ENCODE peak calls at places on chromosome 6, in five cellular contexts. L, I, T, V and Q are unnamed samples.

GRCh38 chr6:19410477-19410876 is 426.7 kb upstream of the ID4 start:
- DNase-seq in I (no peak), L (no peak), T (no peak), V (no peak), Q (no peak)

GRCh38 chr6:135938588-135939215 is 87.2 kb downstream of the PDE7B start:
- DNase-seq in I (no peak), V (no peak), T (peak), L (no peak), Q (no peak)

GRCh38 chr6:43786664-43787329 is 16.8 kb downstream of the VEGFA start:
- DNase-seq in I (no peak), T (no peak), L (no peak), V (no peak), Q (no peak)

GRCh38 chr6:1856381-1856780 is 246.7 kb downstream of the FOXC1 start:
- DNase-seq in I (peak), V (no peak), L (peak), T (no peak), Q (peak)

GRCh38 chr6:146885708-146886457 is 287.1 kb downstream of the ADGB start:
- DNase-seq in T (no peak), V (no peak), L (peak), I (no peak), Q (no peak)

GRCh38 chr6:71602385-71602949 is 283.9 kb upstream of the RIMS1 start:
- DNase-seq in I (no peak), L (no peak), T (no peak), V (no peak), Q (no peak)

GRCh38 chr6:3013486-3013885 is 13.8 kb downstream of the NQO2 start:
- DNase-seq in I (no peak), T (no peak), L (no peak), V (no peak), Q (no peak)

GRCh38 chr6:137271245-137272183 is 52.3 kb upstream of the IFNGR1 start:
- DNase-seq in I (peak), V (no peak), T (peak), L (no peak), Q (no peak)

GRCh38 chr6:1814279-1814678 is 204.6 kb downstream of the FOXC1 start:
- DNase-seq in I (no peak), L (no peak), T (no peak), V (no peak), Q (no peak)

GRCh38 chr6:44058617-44059358 is 68.5 kb downstream of the MRPL14 start:
- DNase-seq in T (no peak), L (peak), I (no peak), V (no peak), Q (no peak)

GRCh38 chr6:36235309-36235708 is 34.6 kb upstream of the PNPLA1 start:
- DNase-seq in L (no peak), T (no peak), I (peak), V (no peak), Q (no peak)

GRCh38 chr6:42380208-42380979 is 71.3 kb downstream of the TRERF1 start:
- DNase-seq in L (no peak), T (no peak), I (no peak), V (no peak), Q (no peak)

GRCh38 chr6:15341311-15341710 is 95.4 kb downstream of the JARID2 start:
- DNase-seq in I (no peak), T (no peak), V (no peak), L (no peak), Q (no peak)

GRCh38 chr6:68635706-68636513 is 828 bp downstream of the ADGRB3 start:
- DNase-seq in V (no peak), L (no peak), I (peak), T (peak), Q (no peak)

GRCh38 chr6:89048286-89048923 is 32.1 kb upstream of the PNRC1 start:
- DNase-seq in V (no peak), I (no peak), T (peak), L (no peak), Q (no peak)

GRCh38 chr6:163427498-163428254 is 13.2 kb downstream of the QKI start:
- DNase-seq in I (no peak), V (no peak), T (peak), L (no peak), Q (no peak)

GRCh38 chr6:46606318-46606717 is 46.3 kb downstream of the CYP39A1 start:
- DNase-seq in V (no peak), T (no peak), L (no peak), I (no peak), Q (no peak)

GRCh38 chr6:79570802-79571367 is 33.7 kb upstream of the LCA5 start:
- DNase-seq in I (peak), T (no peak), L (no peak), V (no peak), Q (no peak)

GRCh38 chr6:24581084-24581669 is 64.8 kb downstream of the KIAA0319 start:
- DNase-seq in I (peak), V (peak), L (peak), T (peak), Q (peak)

GRCh38 chr6:167966540-167966905 is 30.9 kb upstream of the KIF25 start:
- DNase-seq in I (no peak), L (no peak), T (no peak), V (no peak), Q (peak)

GRCh38 chr6:89853068-89853467 is 23.4 kb downstream of the CASP8AP2 start:
- DNase-seq in T (no peak), V (no peak), I (no peak), L (no peak), Q (no peak)

GRCh38 chr6:28597924-28598323 is 72.2 kb downstream of the GPX5 start:
- DNase-seq in T (peak), I (no peak), V (no peak), L (no peak), Q (no peak)

GRCh38 chr6:34412054-34412453 is 13.8 kb downstream of the RPS10 start:
- DNase-seq in V (no peak), L (no peak), I (no peak), T (no peak), Q (no peak)

GRCh38 chr6:147227770-147228320 is 23.6 kb downstream of the STXBP5 start:
- DNase-seq in I (no peak), V (no peak), T (no peak), L (no peak), Q (no peak)

GRCh38 chr6:111243095-111243494 is 155.8 kb downstream of the SLC16A10 start:
- DNase-seq in I (no peak), V (no peak), L (no peak), T (no peak), Q (no peak)

GRCh38 chr6:137725949-137726348 is 141.1 kb upstream of the TNFAIP3 start:
- DNase-seq in T (no peak), V (no peak), L (no peak), I (no peak), Q (no peak)

GRCh38 chr6:147135211-147135672 is 69.0 kb upstream of the STXBP5 start:
- DNase-seq in V (no peak), L (no peak), I (no peak), T (peak), Q (no peak)

GRCh38 chr6:25935953-25936352 is 5.5 kb upstream of the SLC17A2 start:
- DNase-seq in I (no peak), V (no peak), L (no peak), T (no peak), Q (no peak)

GRCh38 chr6:148507774-148508173 is 165.1 kb downstream of the SASH1 start:
- DNase-seq in T (no peak), L (no peak), I (no peak), V (no peak), Q (no peak)

GRCh38 chr6:137086031-137086430 is 41.3 kb upstream of the IL20RA start:
- DNase-seq in T (no peak), I (no peak), L (no peak), V (no peak), Q (no peak)

GRCh38 chr6:79544939-79545450 is 7.8 kb upstream of the LCA5 start:
- DNase-seq in L (peak), V (no peak), T (peak), I (peak), Q (no peak)

GRCh38 chr6:17700421-17701416 is 6.0 kb downstream of the NUP153 start:
- DNase-seq in L (no peak), I (no peak), V (no peak), T (no peak), Q (no peak)

GRCh38 chr6:111379831-111380230 is 103.2 kb downstream of the REV3L start:
- DNase-seq in T (no peak), L (no peak), I (no peak), V (no peak), Q (no peak)

GRCh38 chr6:49980898-49981297 is 11.5 kb upstream of the DEFB113 start:
- DNase-seq in L (no peak), V (no peak), T (no peak), I (no peak), Q (no peak)

GRCh38 chr6:125363010-125363359 is 61.2 kb upstream of the HDDC2 start:
- DNase-seq in I (no peak), L (no peak), V (no peak), T (peak), Q (no peak)

GRCh38 chr6:108684809-108685329 is 124.2 kb downstream of the FOXO3 start:
- DNase-seq in T (no peak), L (no peak), V (no peak), I (no peak), Q (no peak)

GRCh38 chr6:38095054-38095453 is 275.5 kb downstream of the ZFAND3 start:
- DNase-seq in I (no peak), V (no peak), L (no peak), T (no peak), Q (no peak)

GRCh38 chr6:100305237-100305869 is 159.4 kb downstream of the SIM1 start:
- DNase-seq in I (no peak), V (no peak), L (no peak), T (no peak), Q (no peak)

GRCh38 chr6:128284128-128284527 is 236.3 kb downstream of the PTPRK start:
- DNase-seq in T (no peak), I (no peak), L (no peak), V (no peak), Q (no peak)

GRCh38 chr6:128280066-128280465 is 240.3 kb downstream of the PTPRK start:
- DNase-seq in L (no peak), V (no peak), T (peak), I (no peak), Q (no peak)

GRCh38 chr6:128282956-128283355 is 237.4 kb downstream of the PTPRK start:
- DNase-seq in V (no peak), I (no peak), T (peak), L (no peak), Q (no peak)

GRCh38 chr6:128278876-128279275 is 241.5 kb downstream of the PTPRK start:
- DNase-seq in I (no peak), L (no peak), T (no peak), V (no peak), Q (no peak)

DNA sequence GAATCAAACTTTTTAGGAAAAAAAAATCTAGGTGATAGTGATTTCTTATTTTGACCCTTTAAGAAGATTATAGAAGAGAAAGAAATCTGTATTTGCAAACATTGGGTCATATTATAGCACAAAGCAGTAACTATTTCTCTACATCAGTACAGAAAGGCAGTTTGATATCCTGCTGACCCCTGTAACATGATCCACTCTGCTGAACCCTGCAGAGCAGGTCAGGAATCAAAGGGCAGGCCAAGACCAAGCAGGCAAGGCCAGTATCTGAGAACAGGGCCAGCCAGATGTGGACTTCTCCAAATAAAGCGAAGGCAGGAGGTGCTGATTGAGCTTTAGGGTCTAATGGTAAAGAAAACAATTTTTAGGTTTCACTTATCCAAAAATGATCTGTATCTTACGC is 239.4 kb downstream of the PTPRK start:
- DNase-seq in T (peak), V (no peak), L (no peak), I (no peak), Q (no peak)
- H3K4me3 ChIP-seq in T (no peak), V (no peak), L (no peak), I (no peak), Q (no peak)

DNA sequence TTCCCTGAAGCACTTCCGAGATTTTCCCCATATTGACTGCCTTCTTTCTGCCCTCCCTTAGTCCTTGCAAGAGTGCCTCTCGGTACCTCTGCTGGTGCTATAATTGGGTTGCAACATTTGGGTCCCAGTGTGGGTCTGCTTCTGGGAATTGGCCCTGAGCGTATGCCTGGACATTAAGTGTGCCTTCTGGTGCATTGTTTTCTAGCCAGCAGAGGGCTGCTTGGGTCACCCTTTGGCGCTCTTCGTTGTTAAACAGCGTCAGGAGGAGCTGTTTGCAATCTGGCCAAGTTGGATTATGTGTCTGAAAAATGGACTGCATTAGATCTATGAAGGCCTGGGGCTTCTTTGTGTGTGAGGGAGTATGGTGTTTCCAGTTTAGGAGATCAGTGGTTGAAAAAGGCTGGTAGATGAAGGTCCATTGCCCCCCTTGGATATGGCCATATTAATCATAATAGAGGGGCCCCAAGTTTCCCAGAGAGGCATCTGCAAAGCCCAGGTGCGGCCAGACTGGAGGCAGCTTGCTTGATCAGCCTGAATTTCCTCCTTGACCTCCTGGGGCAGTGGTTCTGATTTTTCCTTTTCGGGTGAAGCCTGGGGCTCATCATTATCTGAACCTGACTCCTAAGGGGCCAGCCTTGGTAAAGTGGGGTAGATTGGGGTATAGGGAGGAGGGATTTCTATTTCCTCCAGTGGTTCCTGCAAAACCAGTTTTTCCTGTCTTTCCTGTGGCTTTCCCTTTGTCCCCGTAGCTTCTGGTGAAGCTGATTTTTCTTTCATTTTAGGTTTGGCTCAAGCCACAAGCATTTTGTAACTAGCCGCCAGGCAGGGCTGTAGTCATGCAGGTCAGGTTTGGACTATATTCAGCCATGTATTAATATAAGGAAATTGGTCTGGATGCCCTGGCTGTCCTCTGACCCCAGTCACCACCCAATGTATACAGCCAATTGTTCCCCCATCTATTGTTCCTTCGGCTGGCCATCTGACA is 85.4 kb upstream of the GPR6 start:
- DNase-seq in T (peak), I (no peak), V (no peak), L (peak), Q (no peak)
- TF ChIP-seq CTCF in T (peak), I (no peak), V (no peak), L (no peak), Q (no peak)

GRCh38 chr6:106359989-106360409 is 518 bp upstream of the CRYBG1 start:
- DNase-seq in I (no peak), T (no peak), L (no peak), V (no peak), Q (no peak)

GRCh38 chr6:106360989-106361430 is 493 bp downstream of the CRYBG1 start:
- DNase-seq in L (peak), T (peak), V (peak), I (no peak), Q (no peak)

GRCh38 chr6:106356382-106356781 is 4.1 kb upstream of the CRYBG1 start:
- DNase-seq in L (no peak), T (no peak), I (no peak), V (no peak), Q (no peak)

GRCh38 chr6:106363401-106364138 is 3.1 kb downstream of the CRYBG1 start:
- DNase-seq in L (no peak), I (no peak), V (no peak), T (no peak), Q (no peak)

DNA sequence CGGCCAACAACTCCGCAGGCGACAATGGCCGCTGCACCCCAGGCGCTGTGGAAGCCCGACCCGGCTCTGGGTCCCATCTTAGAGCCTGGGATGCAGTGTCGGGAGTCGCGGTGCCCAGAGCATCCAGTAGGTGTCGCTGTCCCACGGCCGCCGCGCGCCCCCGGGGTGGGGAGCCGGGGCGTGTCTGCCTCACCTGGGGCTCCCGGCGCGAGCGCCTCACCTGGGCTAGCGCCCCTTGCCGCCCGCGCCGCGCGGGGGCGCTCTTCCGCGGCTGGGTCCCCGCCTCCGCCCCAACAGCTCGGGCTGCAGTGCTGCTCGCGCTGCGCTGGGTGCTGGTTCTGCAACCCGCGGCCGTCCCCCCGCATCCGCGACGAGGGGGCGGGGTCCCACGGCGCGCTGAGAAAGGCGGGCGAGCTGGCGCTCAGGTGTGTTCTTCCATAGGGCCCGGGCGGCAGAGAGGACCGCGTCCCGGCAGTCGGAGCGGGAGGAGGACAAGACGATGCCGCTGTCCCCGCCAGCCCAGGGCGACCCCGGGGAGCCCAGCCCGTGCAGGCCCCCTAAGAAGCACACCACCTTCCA is at the start of gene CRYBG1:
- DNase-seq in T (peak), L (peak), V (peak), I (peak), Q (no peak)
- H3K4me3 ChIP-seq in T (peak), L (peak), V (peak), I (peak), Q (peak)

DNA sequence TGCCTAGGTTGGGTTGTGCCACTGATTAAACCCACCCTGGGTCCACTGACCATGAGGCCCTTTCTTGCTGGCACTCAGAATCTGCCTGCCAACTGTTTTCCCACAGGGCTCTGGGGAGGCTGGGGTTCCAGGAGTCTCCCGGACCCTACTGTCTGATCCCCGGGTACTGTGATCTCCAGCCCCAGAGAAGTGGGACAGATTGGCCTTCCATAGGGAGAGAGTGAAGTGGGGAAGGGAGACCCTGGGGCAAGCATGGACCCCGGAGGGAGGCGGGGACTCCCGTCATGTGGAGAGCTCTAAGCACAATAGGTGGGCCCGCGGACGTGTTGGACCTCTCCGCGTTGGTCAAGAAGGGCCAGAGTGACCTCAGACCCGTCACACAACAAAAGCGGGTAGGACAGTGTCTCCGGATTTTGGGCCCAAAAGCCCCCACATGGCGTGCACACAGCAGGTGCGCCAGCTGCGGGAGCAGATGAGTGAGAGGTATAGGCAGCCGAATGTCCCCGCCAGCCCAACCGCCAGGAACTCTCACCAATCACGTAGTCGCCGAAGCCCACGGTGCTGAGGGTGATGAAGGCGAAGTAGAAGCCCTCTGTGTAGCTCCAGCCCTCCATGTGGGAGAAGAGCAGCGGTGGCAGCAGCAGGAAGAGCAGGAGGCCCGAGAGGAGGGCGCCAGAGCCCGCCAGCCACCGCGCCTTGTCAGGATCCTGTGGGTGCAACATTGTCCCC is 10.6 kb downstream of the KCNK17 start:
- DNase-seq in L (no peak), I (no peak), T (no peak), V (no peak), Q (no peak)
- TF ChIP-seq CTCF in L (no peak), I (no peak), T (no peak), V (peak), Q (no peak)